ENCODE peak calls at places on chromosomes 5 and 9, in ten cellular contexts. K is fibroblast of gingiva, E is DND-41, F is GM13976, O is progenitor cell of endocrine pancreas, H is small intestine, S is iPS-NIHi11, Y is fibroblast of pulmonary artery, V is endothelial cell, T is A549. Q is an unnamed sample.
A peak's percentile ranks its signal among the peaks of the same experiment; 100 is the strongest.

GRCh38 chr9:127267793-127268507 is 3.4 kb downstream of the GARNL3 start:
- DNase-seq in S (no peak), V (no peak), T (no peak), F (no peak), K (no peak), H (no peak), E (no peak), O (no peak), Y (no peak), Q (no peak)

GRCh38 chr9:35277171-35277520 is 115.3 kb downstream of the UNC13B start:
- DNase-seq in Y (peak; percentile 39), F (no peak), V (no peak), K (peak; percentile 58), T (no peak), H (no peak), E (no peak), S (no peak), O (no peak), Q (no peak)

GRCh38 chr5:146068977-146069779 is 36.2 kb downstream of the PLAC8L1 start:
- DNase-seq in H (no peak), F (peak; percentile 34), O (no peak), S (no peak), V (no peak), E (no peak), Y (no peak), K (no peak), T (no peak), Q (no peak)

GRCh38 chr5:54645888-54646284 is 128.3 kb downstream of the SNX18 start:
- DNase-seq in V (no peak), O (no peak), S (no peak), Y (peak; percentile 51), F (no peak), H (no peak), T (no peak), E (no peak), K (peak; percentile 78), Q (no peak)

GRCh38 chr9:37200572-37201005 is 80.2 kb downstream of the ZCCHC7 start:
- DNase-seq in S (no peak), K (no peak), H (no peak), T (no peak), V (no peak), E (no peak), Y (peak; percentile 45), F (no peak), O (no peak), Q (no peak)

GRCh38 chr9:105144841-105145240 is 99.6 kb upstream of the SLC44A1 start:
- DNase-seq in O (no peak), E (no peak), S (no peak), Y (no peak), K (peak; percentile 42), H (no peak), F (no peak), V (no peak), T (no peak), Q (no peak)

GRCh38 chr9:78243130-78243529 is 7.3 kb downstream of the CEP78 start:
- DNase-seq in K (no peak), H (no peak), T (no peak), O (no peak), F (no peak), Y (no peak), V (no peak), E (no peak), S (no peak), Q (no peak)

GRCh38 chr5:94375801-94376200 is 242.6 kb downstream of the KIAA0825 start:
- DNase-seq in V (no peak), T (no peak), H (peak; percentile 74), E (no peak), O (no peak), S (no peak), K (no peak), F (no peak), Y (peak; percentile 20), Q (no peak)

GRCh38 chr9:69798737-69799136 is 21.9 kb upstream of the CFAP95 start:
- DNase-seq in O (no peak), H (no peak), V (no peak), F (no peak), Y (no peak), K (no peak), S (no peak), T (no peak), E (no peak), Q (no peak)

GRCh38 chr5:135921388-135921787 is 25.7 kb upstream of the IL9 start:
- DNase-seq in O (no peak), F (no peak), S (no peak), V (no peak), E (no peak), T (no peak), K (peak; percentile 4), Y (peak; percentile 64), H (no peak), Q (no peak)

GRCh38 chr5:109307996-109308395 is 101.8 kb downstream of the PJA2 start:
- DNase-seq in O (no peak), E (no peak), K (no peak), Y (no peak), H (no peak), V (no peak), S (no peak), T (no peak), F (no peak), Q (no peak)

GRCh38 chr9:100324594-100325200 is 28.0 kb downstream of the TEX10 start:
- DNase-seq in V (no peak), T (peak; percentile 50), O (no peak), Y (peak; percentile 76), K (peak; percentile 58), S (no peak), H (peak; percentile 14), F (no peak), E (no peak), Q (no peak)

GRCh38 chr5:25006734-25007133 is 362.0 kb upstream of the CDH10 start:
- DNase-seq in K (no peak), E (no peak), H (no peak), Y (peak; percentile 1), O (no peak), S (peak; percentile 20), V (peak; percentile 5), F (no peak), T (peak; percentile 67), Q (no peak)

GRCh38 chr9:97984188-97985057 is 1.3 kb downstream of the ANP32B start:
- DNase-seq in T (peak; percentile 80), E (peak; percentile 79), Y (peak; percentile 81), H (peak; percentile 62), K (peak; percentile 79), O (peak; percentile 58), F (peak; percentile 82), V (peak; percentile 62), S (peak; percentile 83), Q (no peak)

GRCh38 chr5:99034336-99034735 is 105.5 kb upstream of the CHD1 start:
- DNase-seq in H (peak; percentile 87), V (no peak), S (no peak), F (no peak), K (no peak), Y (peak; percentile 33), E (no peak), O (no peak), T (no peak), Q (no peak)

GRCh38 chr9:100601216-100601615 is 23.3 kb downstream of the CAVIN4 start:
- DNase-seq in V (peak; percentile 75), Y (peak; percentile 72), K (peak; percentile 44), S (peak; percentile 62), F (peak; percentile 51), E (peak; percentile 55), H (peak; percentile 71), O (peak; percentile 33), T (peak; percentile 54), Q (peak; percentile 21)

GRCh38 chr9:98730914-98731313 is 22.2 kb upstream of the GABBR2 start:
- DNase-seq in S (no peak), F (no peak), H (no peak), Y (no peak), K (no peak), E (no peak), V (no peak), O (no peak), T (no peak), Q (no peak)

GRCh38 chr5:176653401-176653800 is 6.1 kb downstream of the TSPAN17 start:
- DNase-seq in V (no peak), S (no peak), Y (no peak), E (no peak), H (peak; percentile 27), O (no peak), T (no peak), F (peak; percentile 40), K (no peak), Q (no peak)

GRCh38 chr9:109181284-109181683 is 14.2 kb upstream of the FRRS1L start:
- DNase-seq in K (no peak), F (peak; percentile 65), V (no peak), O (no peak), E (peak; percentile 50), Y (no peak), H (no peak), T (no peak), S (no peak), Q (no peak)

GRCh38 chr5:112886975-112887374 is 25.9 kb downstream of the SRP19 start:
- DNase-seq in T (no peak), V (no peak), O (no peak), K (no peak), Y (no peak), E (peak; percentile 20), H (peak; percentile 7), F (no peak), S (no peak), Q (no peak)

GRCh38 chr5:181114284-181114843 is 16.6 kb downstream of the OR2V1 start:
- DNase-seq in O (no peak), T (no peak), S (no peak), Y (no peak), E (no peak), K (no peak), V (no peak), F (no peak), H (no peak), Q (no peak)

GRCh38 chr5:103327893-103328292 is 69.3 kb downstream of the MACIR start:
- DNase-seq in H (no peak), S (no peak), Y (no peak), F (no peak), O (no peak), T (no peak), V (no peak), E (no peak), K (no peak), Q (no peak)

Q was measured in NCI-H1930.